ENCODE peak calls at places on chromosomes 16 and 17, in four cellular contexts. D, H, Y and R are unnamed samples.

GRCh38 chr16:5071681-5072333 is at the start of gene ALG1:
- DNase-seq in H (peak), Y (peak), D (peak), R (peak)

GRCh38 chr17:83005639-83006038 is 73.8 kb upstream of the METRNL start:
- DNase-seq in H (no peak), Y (no peak), D (no peak), R (no peak)

GRCh38 chr16:6132121-6132520 is 1034.5 kb upstream of the EEF2KMT start:
- DNase-seq in H (no peak), D (no peak), Y (no peak), R (no peak)

GRCh38 chr16:12435730-12436129 is 368.0 kb downstream of the CPPED1 start:
- DNase-seq in H (no peak), Y (no peak), D (no peak), R (no peak)

GRCh38 chr16:85448557-85449194 is 164.4 kb upstream of the GSE1 start:
- DNase-seq in D (no peak), H (peak), Y (no peak), R (no peak)

GRCh38 chr17:78211032-78211431 is 3.0 kb upstream of the BIRC5 start:
- DNase-seq in D (no peak), Y (no peak), H (no peak), R (no peak)

GRCh38 chr17:27590864-27591263 is 40.1 kb upstream of the LGALS9 start:
- DNase-seq in D (no peak), Y (no peak), H (no peak), R (no peak)

GRCh38 chr17:65696739-65697394 is 135.4 kb upstream of the AXIN2 start:
- DNase-seq in D (no peak), H (no peak), Y (no peak), R (no peak)

GRCh38 chr17:43814714-43815113 is 18.2 kb downstream of the MPP3 start:
- DNase-seq in Y (no peak), H (no peak), D (no peak), R (no peak)

GRCh38 chr17:72491102-72491501 is 370.3 kb downstream of the SOX9 start:
- DNase-seq in H (no peak), Y (no peak), D (no peak), R (no peak)
- TF ChIP-seq BHLHE40 in H (no peak), Y (no peak), D (no peak), R (no peak)

GRCh38 chr17:12409082-12409481 is 256.6 kb upstream of the MYOCD start:
- DNase-seq in Y (no peak), D (no peak), H (no peak), R (no peak)

GRCh38 chr17:12410721-12411120 is 255.0 kb upstream of the MYOCD start:
- DNase-seq in Y (no peak), D (no peak), H (no peak), R (no peak)

GRCh38 chr17:12403881-12404398 is 261.8 kb upstream of the MYOCD start:
- DNase-seq in Y (no peak), D (no peak), H (no peak), R (no peak)

GRCh38 chr17:12406623-12407228 is 259.0 kb upstream of the MYOCD start:
- DNase-seq in Y (no peak), D (no peak), H (no peak), R (no peak)

DNA sequence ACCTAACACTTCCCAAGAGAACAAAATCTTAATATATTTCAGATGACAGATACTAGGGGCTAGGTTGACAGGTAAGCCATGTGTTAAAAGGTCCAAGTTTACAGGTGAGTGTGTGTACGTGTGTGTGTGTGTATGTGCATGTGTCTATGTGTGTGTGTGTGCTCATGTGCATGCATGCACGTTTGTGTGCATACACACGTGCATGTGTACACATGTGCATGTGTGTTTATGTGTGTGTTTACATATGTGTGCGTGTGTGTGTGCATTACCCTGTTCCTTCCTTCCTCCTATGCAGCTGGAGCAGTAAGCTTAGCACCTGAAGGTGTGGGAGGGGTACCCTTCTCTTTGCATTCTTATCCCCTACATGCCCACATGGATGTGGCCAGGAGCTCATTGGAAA is 258.2 kb upstream of the MYOCD start:
- DNase-seq in H (no peak), Y (no peak), D (no peak), R (no peak)
- TF ChIP-seq SP1 in H (no peak), Y (no peak), D (no peak), R (no peak)

GRCh38 chr17:47276868-47277267 is 23.2 kb downstream of the ITGB3 start:
- DNase-seq in D (peak), H (peak), Y (no peak), R (no peak)
- TF ChIP-seq BHLHE40 in D (no peak), H (no peak), Y (no peak), R (no peak)

DNA sequence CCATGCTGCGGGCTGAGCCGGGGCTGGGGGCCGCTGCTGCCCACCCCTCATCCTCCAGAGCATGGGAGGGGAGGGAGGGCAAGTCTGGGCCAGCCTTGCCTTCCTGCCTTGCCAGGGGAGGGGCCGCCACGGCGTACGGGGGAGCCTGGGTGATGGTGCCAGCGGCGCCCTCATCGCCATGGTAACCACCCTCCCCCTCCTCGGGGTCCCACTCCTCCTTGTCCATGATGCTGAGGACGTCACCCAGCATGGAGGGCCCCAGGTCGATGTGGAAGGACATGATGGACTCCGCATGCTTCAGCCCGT is 23.9 kb upstream of the CPSF4L start:
- DNase-seq in H (no peak), Y (no peak), D (no peak), R (no peak)
- TF ChIP-seq SP1 in H (no peak), Y (no peak), D (no peak), R (no peak)

DNA sequence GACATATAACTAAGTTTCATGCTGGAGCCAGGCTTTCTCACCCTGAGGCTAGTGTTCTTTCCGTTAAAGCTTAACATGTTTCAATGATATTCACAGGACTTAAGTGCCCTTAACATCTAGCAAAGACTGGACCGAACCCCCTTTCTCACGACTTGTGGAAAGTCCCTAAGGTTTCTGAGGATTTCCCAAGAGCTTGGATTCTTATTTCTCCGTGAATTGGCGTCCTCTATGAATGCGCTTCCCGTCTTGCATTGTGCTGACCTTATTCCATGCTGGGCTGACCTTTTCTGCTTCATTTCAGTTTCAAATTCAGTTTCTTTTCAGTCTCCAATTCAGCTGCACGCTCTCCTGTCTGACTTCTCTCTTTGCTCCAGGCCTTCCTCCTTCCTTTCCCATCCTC is 206.4 kb downstream of the HS3ST3A1 start:
- DNase-seq in D (no peak), H (no peak), Y (no peak), R (no peak)
- TF ChIP-seq BHLHE40 in D (no peak), H (no peak), Y (no peak), R (no peak)

GRCh38 chr16:54342966-54343365 is 56.4 kb upstream of the IRX3 start:
- DNase-seq in D (no peak), H (no peak), Y (no peak), R (no peak)

GRCh38 chr16:54346046-54346445 is 59.5 kb upstream of the IRX3 start:
- DNase-seq in Y (no peak), D (no peak), H (no peak), R (no peak)

GRCh38 chr16:54345231-54345630 is 58.6 kb upstream of the IRX3 start:
- DNase-seq in H (no peak), Y (no peak), D (no peak), R (no peak)

GRCh38 chr16:54340531-54340930 is 53.9 kb upstream of the IRX3 start:
- DNase-seq in D (no peak), Y (no peak), H (no peak), R (no peak)

DNA sequence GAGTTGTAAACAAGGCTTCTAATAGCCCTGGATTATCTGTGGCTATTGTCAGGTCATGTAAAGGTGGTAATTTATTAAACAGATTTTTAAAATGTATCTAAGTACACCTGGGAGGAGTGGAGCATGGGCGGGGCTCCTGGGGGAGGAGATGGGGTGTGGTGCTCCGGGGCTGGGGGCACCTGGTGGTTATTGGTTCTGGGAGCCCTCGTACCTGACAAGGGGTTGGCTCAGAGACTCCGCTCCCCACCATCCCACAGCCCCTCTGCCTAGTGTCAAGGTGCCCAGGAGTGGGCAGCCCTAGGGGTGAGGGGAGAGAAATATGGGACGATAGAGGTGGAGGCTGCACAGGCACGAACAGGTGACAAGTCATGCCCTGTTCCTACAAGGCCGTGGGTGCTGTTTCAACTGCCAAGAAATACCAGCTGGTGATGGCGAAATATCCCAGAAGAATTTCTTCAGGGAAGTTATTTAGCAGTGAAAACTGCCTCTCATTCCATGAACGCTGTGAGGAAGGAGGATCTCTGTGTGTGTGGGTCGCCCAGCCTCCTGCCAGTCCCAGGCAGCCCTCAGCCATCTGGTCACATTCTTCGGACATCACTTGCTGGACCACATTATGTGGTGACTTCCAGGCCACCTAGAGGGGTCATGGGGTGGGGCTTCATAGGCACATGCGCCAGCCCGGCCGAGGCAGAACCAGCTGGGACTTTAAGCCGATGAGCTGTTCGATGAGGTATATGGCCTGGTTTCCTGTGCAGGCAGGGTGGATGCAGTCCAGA is 55.6 kb upstream of the IRX3 start:
- DNase-seq in H (no peak), D (no peak), Y (no peak), R (no peak)
- TF ChIP-seq SP1 in H (no peak), D (no peak), Y (no peak), R (no peak)

GRCh38 chr16:49560018-49560830 is 186.6 kb downstream of the C16orf78 start:
- DNase-seq in D (no peak), H (no peak), Y (no peak), R (no peak)

GRCh38 chr16:49559242-49559641 is 185.6 kb downstream of the C16orf78 start:
- DNase-seq in D (no peak), H (no peak), Y (no peak), R (no peak)

GRCh38 chr16:49563666-49564065 is 190.1 kb downstream of the C16orf78 start:
- DNase-seq in D (no peak), Y (no peak), H (no peak), R (no peak)

GRCh38 chr16:49564577-49565224 is 191.1 kb downstream of the C16orf78 start:
- DNase-seq in Y (no peak), H (no peak), D (no peak), R (no peak)

DNA sequence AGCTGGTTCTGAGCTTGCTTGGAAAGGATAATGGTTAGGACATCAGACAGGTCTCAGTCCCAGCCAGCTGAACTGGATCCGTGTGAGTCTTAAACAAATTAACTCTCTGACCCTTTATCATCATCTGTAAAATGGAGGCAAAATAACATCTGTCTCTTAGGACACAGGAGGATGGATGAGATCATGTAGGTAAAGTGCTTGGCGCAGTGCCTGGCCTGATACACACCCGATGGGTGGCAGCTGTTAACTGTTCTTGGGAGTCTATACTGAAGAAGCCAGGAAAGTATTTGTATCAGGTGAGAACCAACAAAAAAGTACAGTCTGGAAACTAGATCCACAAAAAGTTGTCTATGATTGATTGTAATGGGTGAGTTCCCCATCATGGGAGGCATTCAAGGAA is 188.6 kb downstream of the C16orf78 start:
- DNase-seq in H (no peak), Y (no peak), D (no peak), R (no peak)
- TF ChIP-seq BHLHE40 in H (no peak), Y (no peak), D (no peak), R (no peak)

DNA sequence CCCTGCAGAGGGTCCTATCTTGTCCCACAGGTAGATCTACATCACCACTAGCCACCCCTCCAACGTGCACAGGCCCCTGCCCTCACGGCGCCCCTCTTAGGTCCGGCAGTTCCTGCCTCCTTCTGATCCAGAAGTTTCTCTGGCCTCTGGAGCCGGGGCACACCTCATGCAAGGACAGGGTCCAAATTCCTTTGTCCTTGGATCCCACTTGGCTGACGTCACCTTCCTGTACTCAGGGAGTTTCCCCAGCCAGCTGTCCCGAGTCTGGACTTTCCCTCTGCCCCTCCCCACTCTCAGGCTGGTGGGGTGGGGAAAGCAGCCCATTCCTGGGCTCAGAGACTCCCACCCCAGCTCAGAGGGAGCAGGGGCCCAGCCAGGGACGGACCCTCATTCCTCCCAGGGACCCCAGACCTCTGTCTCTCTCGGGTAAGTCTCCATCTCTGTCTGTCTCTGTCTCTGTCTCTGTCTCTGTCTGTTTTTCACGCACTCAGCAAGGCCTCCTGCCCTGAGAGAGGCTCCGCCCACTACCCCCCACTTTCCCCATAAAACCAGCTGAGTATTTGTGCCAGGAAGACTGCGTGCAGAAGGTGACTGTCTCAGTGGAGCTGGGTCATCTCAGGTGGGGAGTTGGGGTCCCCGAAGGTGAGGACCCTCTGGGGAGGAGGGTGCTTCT is at the start of gene IL32:
- DNase-seq in H (peak), Y (no peak), D (no peak), R (no peak)
- TF ChIP-seq SP1 in H (no peak), Y (no peak), D (no peak), R (no peak)